ENCODE peak calls at places on chromosomes 11 and 22, in five cellular contexts. One of them, this sample, is unnamed.

GRCh38 chr22:23849009-23850006 is 8.4 kb upstream of the SLC2A11 start:
- DNase-seq in Ammon's horn: peak
- DNase-seq in Kasumi-1: peak
- DNase-seq in NCI-H1930: peak
- DNase-seq in prostate gland: peak
- DNase-seq in this sample: peak

GRCh38 chr22:39431821-39432251 is 25.0 kb upstream of the MGAT3 start:
- DNase-seq in prostate gland: no peak
- DNase-seq in Kasumi-1: no peak
- DNase-seq in Ammon's horn: no peak
- DNase-seq in NCI-H1930: no peak
- DNase-seq in this sample: no peak

GRCh38 chr11:47961383-47961782 is 19.0 kb upstream of the PTPRJ start:
- DNase-seq in Kasumi-1: no peak
- DNase-seq in Ammon's horn: no peak
- DNase-seq in prostate gland: no peak
- DNase-seq in NCI-H1930: no peak
- DNase-seq in this sample: no peak

GRCh38 chr11:84800755-84801346 is 826.3 kb downstream of the DLG2 start:
- DNase-seq in NCI-H1930: no peak
- DNase-seq in Ammon's horn: peak
- DNase-seq in prostate gland: no peak
- DNase-seq in Kasumi-1: no peak
- DNase-seq in this sample: no peak

GRCh38 chr11:135027461-135027860 is 615.4 kb upstream of the B3GAT1 start:
- DNase-seq in prostate gland: no peak
- DNase-seq in Ammon's horn: no peak
- DNase-seq in Kasumi-1: peak
- DNase-seq in NCI-H1930: no peak
- DNase-seq in this sample: no peak

GRCh38 chr11:76135491-76135890 is 70.8 kb downstream of the WNT11 start:
- DNase-seq in NCI-H1930: no peak
- DNase-seq in Kasumi-1: no peak
- DNase-seq in prostate gland: no peak
- DNase-seq in Ammon's horn: peak
- DNase-seq in this sample: no peak

GRCh38 chr11:122116591-122116990 is 576 bp upstream of the BLID start:
- DNase-seq in Kasumi-1: no peak
- DNase-seq in prostate gland: no peak
- DNase-seq in NCI-H1930: no peak
- DNase-seq in Ammon's horn: no peak
- DNase-seq in this sample: no peak

GRCh38 chr11:32705309-32706033 is 89.0 kb downstream of the CCDC73 start:
- DNase-seq in NCI-H1930: no peak
- DNase-seq in Ammon's horn: no peak
- DNase-seq in Kasumi-1: no peak
- DNase-seq in prostate gland: no peak
- DNase-seq in this sample: no peak

GRCh38 chr11:130314184-130314748 is 451 bp downstream of the ZBTB44 start:
- DNase-seq in NCI-H1930: no peak
- DNase-seq in prostate gland: peak
- DNase-seq in Kasumi-1: no peak
- DNase-seq in Ammon's horn: peak
- DNase-seq in this sample: no peak

GRCh38 chr22:44147821-44148574 is 32.7 kb upstream of the PARVG start:
- DNase-seq in NCI-H1930: no peak
- DNase-seq in Kasumi-1: no peak
- DNase-seq in prostate gland: no peak
- DNase-seq in Ammon's horn: no peak
- DNase-seq in this sample: no peak

GRCh38 chr11:92671081-92671480 is 298.4 kb upstream of the MTNR1B start:
- DNase-seq in prostate gland: no peak
- DNase-seq in Ammon's horn: no peak
- DNase-seq in Kasumi-1: no peak
- DNase-seq in NCI-H1930: no peak
- DNase-seq in this sample: no peak

GRCh38 chr11:1226226-1226961 is 3.5 kb downstream of the MUC5B start:
- DNase-seq in Ammon's horn: no peak
- DNase-seq in Kasumi-1: no peak
- DNase-seq in NCI-H1930: no peak
- DNase-seq in prostate gland: no peak
- DNase-seq in this sample: no peak

GRCh38 chr22:23036684-23037428 is 33.5 kb upstream of the GNAZ start:
- DNase-seq in Kasumi-1: no peak
- DNase-seq in prostate gland: no peak
- DNase-seq in NCI-H1930: no peak
- DNase-seq in Ammon's horn: no peak
- DNase-seq in this sample: no peak

GRCh38 chr22:36860821-36861659 is at the start of gene NCF4:
- DNase-seq in NCI-H1930: no peak
- DNase-seq in prostate gland: peak
- DNase-seq in Ammon's horn: peak
- DNase-seq in Kasumi-1: peak
- DNase-seq in this sample: peak

GRCh38 chr11:40186401-40187091 is 1272.9 kb downstream of the LRRC4C start:
- DNase-seq in Kasumi-1: no peak
- DNase-seq in NCI-H1930: no peak
- DNase-seq in Ammon's horn: peak
- DNase-seq in prostate gland: no peak
- DNase-seq in this sample: no peak

GRCh38 chr22:48101704-48102103 is 1339.3 kb downstream of the TBC1D22A start:
- DNase-seq in Ammon's horn: no peak
- DNase-seq in Kasumi-1: no peak
- DNase-seq in prostate gland: no peak
- DNase-seq in NCI-H1930: no peak
- DNase-seq in this sample: no peak

GRCh38 chr11:94493146-94493442 is 550 bp downstream of the MRE11 start:
- DNase-seq in Kasumi-1: no peak
- DNase-seq in NCI-H1930: no peak
- DNase-seq in prostate gland: no peak
- DNase-seq in Ammon's horn: no peak
- DNase-seq in this sample: no peak

GRCh38 chr22:39120983-39121382 is 23.9 kb downstream of the APOBEC3H start:
- DNase-seq in Ammon's horn: no peak
- DNase-seq in prostate gland: no peak
- DNase-seq in NCI-H1930: no peak
- DNase-seq in Kasumi-1: no peak
- DNase-seq in this sample: no peak

GRCh38 chr11:120739780-120740179 is 228.2 kb downstream of the GRIK4 start:
- DNase-seq in Kasumi-1: no peak
- DNase-seq in prostate gland: no peak
- DNase-seq in NCI-H1930: no peak
- DNase-seq in Ammon's horn: no peak
- DNase-seq in this sample: no peak

GRCh38 chr11:22466351-22466750 is 128.2 kb downstream of the SLC17A6 start:
- DNase-seq in Ammon's horn: no peak
- DNase-seq in NCI-H1930: no peak
- DNase-seq in prostate gland: no peak
- DNase-seq in Kasumi-1: no peak
- DNase-seq in this sample: no peak

GRCh38 chr11:33377852-33378385 is 120.7 kb downstream of the HIPK3 start:
- DNase-seq in Kasumi-1: no peak
- DNase-seq in NCI-H1930: no peak
- DNase-seq in Ammon's horn: no peak
- DNase-seq in prostate gland: no peak
- DNase-seq in this sample: no peak

GRCh38 chr22:42695294-42695693 is 25.4 kb downstream of the A4GALT start:
- DNase-seq in prostate gland: no peak
- DNase-seq in NCI-H1930: no peak
- DNase-seq in Ammon's horn: peak
- DNase-seq in Kasumi-1: no peak
- DNase-seq in this sample: no peak

GRCh38 chr22:47047321-47048122 is 285.1 kb downstream of the TBC1D22A start:
- DNase-seq in Ammon's horn: no peak
- DNase-seq in Kasumi-1: no peak
- DNase-seq in prostate gland: no peak
- DNase-seq in NCI-H1930: no peak
- DNase-seq in this sample: no peak

GRCh38 chr11:30479899-30480298 is 106.3 kb downstream of the MPPED2 start:
- DNase-seq in Kasumi-1: no peak
- DNase-seq in prostate gland: no peak
- DNase-seq in NCI-H1930: no peak
- DNase-seq in Ammon's horn: no peak
- DNase-seq in this sample: no peak

This sample was measured in right atrium auricular region.